ENCODE peak calls at places on chromosomes 2 and 18, in four cellular contexts. V is Daoy, P is astrocyte of the spinal cord, K is HCEC 1CT. I is an unnamed sample.

GRCh38 chr2:11200651-11201050 is 45.4 kb downstream of the SLC66A3 start:
- DNase-seq in V (no peak), P (no peak), K (no peak), I (no peak)

GRCh38 chr2:183244300-183244849 is 120.1 kb downstream of the NUP35 start:
- DNase-seq in V (no peak), P (no peak), K (no peak), I (no peak)

GRCh38 chr2:120229341-120229740 is 6.1 kb upstream of the TMEM185B start:
- DNase-seq in V (no peak), P (no peak), K (no peak), I (no peak)

GRCh38 chr2:136131961-136132839 is 14.3 kb upstream of the CXCR4 start:
- DNase-seq in V (no peak), P (no peak), K (no peak), I (no peak)

GRCh38 chr2:143581134-143581533 is 451.9 kb downstream of the ARHGAP15 start:
- DNase-seq in V (no peak), P (no peak), K (no peak), I (peak)

GRCh38 chr2:168964251-168964807 is 63.2 kb downstream of the G6PC2 start:
- DNase-seq in V (peak), P (peak), K (no peak), I (no peak)

GRCh38 chr18:64409511-64409910 is 260.6 kb upstream of the LINC00305 start:
- DNase-seq in V (no peak), P (peak), K (no peak), I (peak)

GRCh38 chr2:156399950-156400703 is 36.1 kb upstream of the GPD2 start:
- DNase-seq in V (peak), P (no peak), K (peak), I (peak)

GRCh38 chr2:139354518-139354917 is 574.3 kb upstream of the NXPH2 start:
- DNase-seq in V (no peak), P (no peak), K (no peak), I (no peak)

GRCh38 chr2:183868707-183869106 is 729.6 kb upstream of the ZNF804A start:
- DNase-seq in V (no peak), P (peak), K (peak), I (peak)